ENCODE peak calls at places on chromosomes 3 and 15, in nine cellular contexts. H is transverse colon, Y is HL-60, D is HCT116, X is GM23338, W is H1, E is stomach, V is upper lobe of left lung, Q is esophagus muscularis mucosa. O is an unnamed sample.

GRCh38 chr3:30720586-30721313 is 114.3 kb downstream of the TGFBR2 start:
- DNase-seq in E (no peak), W (no peak), Y (no peak), D (peak), Q (no peak), V (no peak), X (no peak), H (no peak), O (no peak)

GRCh38 chr3:21645121-21645897 is 105.7 kb downstream of the ZNF385D start:
- DNase-seq in X (no peak), Y (no peak), W (no peak), E (peak), H (no peak), D (no peak), Q (no peak), V (no peak), O (no peak)

GRCh38 chr3:160842021-160843005 is 86.3 kb downstream of the PPM1L start:
- DNase-seq in D (no peak), X (no peak), V (no peak), W (no peak), H (no peak), Q (no peak), Y (no peak), E (no peak), O (no peak)

GRCh38 chr3:169244119-169244864 is 419.2 kb downstream of the MECOM start:
- DNase-seq in Y (no peak), X (peak), E (no peak), W (no peak), Q (no peak), D (no peak), V (no peak), H (no peak), O (no peak)

GRCh38 chr3:54691230-54691900 is 236.5 kb downstream of the LRTM1 start:
- DNase-seq in W (no peak), D (no peak), V (no peak), Y (no peak), H (no peak), E (no peak), Q (no peak), X (no peak), O (no peak)

GRCh38 chr3:7382293-7383033 is 521.5 kb downstream of the GRM7 start:
- DNase-seq in X (no peak), Q (no peak), D (no peak), E (no peak), Y (no peak), H (no peak), V (no peak), W (no peak), O (no peak)

GRCh38 chr3:121072128-121072527 is 164.1 kb downstream of the STXBP5L start:
- DNase-seq in W (no peak), V (no peak), X (no peak), Q (no peak), E (no peak), H (no peak), D (no peak), Y (no peak), O (no peak)

GRCh38 chr15:25238716-25239470 is 199.9 kb downstream of the UBE3A start:
- DNase-seq in Y (no peak), D (no peak), E (no peak), W (no peak), V (no peak), Q (no peak), H (no peak), X (no peak), O (peak)

GRCh38 chr3:159788291-159788690 is 200.3 kb upstream of the IL12A start:
- DNase-seq in Q (no peak), Y (no peak), W (no peak), D (no peak), E (no peak), V (no peak), H (no peak), X (no peak), O (no peak)

GRCh38 chr15:77546870-77547269 is 85.8 kb downstream of the LINGO1 start:
- DNase-seq in E (no peak), Y (no peak), W (no peak), D (no peak), V (no peak), Q (no peak), X (no peak), H (no peak), O (no peak)

GRCh38 chr3:107933450-107933849 is 157.4 kb downstream of the CD47 start:
- DNase-seq in Q (no peak), W (no peak), H (no peak), Y (no peak), X (no peak), D (no peak), E (no peak), V (no peak), O (no peak)

GRCh38 chr3:107928084-107928445 is 162.8 kb downstream of the CD47 start:
- DNase-seq in W (no peak), V (no peak), E (no peak), Y (peak), Q (no peak), H (peak), D (no peak), X (peak), O (no peak)

DNA sequence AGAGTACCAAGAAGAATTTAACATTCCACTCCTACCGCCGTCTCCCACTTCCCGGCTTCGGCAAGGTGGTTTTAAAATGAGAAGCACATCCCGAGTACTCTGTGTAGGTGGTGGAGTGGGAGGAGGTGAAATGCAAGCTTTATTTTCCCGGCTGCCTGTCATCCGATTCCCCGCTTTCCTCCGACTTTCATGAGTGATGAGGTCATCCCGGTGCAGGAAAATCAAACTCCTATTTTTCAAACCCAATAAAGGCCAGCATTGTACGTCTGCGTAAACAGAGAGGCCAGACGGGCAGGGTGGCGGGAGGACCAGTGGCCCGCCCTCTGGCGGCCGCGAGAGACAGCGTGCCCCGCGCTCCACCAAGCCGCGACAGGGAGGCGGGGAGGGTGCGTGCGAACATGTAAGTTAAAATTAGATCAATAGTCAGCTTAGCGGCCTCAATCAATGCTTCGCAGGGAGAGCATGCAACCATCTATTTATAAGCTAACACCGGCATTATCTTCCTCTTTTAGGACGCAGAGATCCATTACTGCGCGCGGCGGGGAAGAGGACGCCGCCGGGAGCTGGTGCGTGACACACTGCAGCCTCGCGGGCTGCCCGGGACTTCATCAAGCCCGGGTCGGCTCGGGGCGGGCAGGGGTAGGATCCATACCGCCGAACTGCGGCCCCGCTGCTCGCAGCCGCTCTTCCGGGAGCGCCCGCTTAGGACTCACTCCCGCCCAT is 163.3 kb downstream of the CD47 start:
- DNase-seq in E (peak), H (peak), D (peak), V (peak), Q (no peak), X (peak), Y (peak), W (peak), O (peak)
- TF ChIP-seq POLR2AphosphoS5 in E (no peak), H (no peak), D (no peak), V (no peak), Q (peak), X (no peak), Y (peak), W (no peak), O (no peak)

DNA sequence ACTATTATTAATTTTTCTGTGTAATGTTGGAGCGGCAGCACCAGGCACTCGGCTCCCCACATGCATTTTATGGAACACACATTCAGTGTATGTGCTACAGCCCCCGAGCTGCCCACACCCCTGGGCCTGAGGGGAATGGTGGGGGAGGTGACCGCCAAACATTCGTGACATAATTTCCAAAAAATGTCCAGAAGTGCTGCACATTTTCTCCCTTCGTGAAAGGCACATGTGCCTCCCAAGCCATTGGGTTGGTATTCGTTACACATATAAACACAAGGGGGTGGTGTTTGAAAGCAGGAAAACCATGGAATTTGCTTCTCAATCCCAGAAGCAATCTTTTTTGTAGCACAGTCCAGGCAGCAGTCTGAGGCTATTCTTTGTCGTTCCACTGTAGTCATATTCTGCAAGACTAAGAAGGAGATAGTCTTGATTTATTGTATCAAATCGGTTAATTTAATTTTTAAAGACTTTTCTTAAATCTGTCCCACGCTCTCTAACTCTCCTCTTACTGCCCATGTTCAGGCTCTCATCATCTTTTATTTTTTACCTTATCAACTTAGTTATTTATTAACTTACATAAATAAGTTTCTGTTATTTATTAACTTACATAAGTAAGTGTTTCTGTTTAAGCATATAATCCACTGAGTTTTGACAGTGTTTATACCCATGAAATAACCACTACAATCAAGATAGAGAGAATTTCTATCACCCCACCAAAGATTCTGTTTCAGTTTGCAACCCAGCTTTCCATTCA is 39.2 kb upstream of the POLR2M start:
- DNase-seq in H (no peak), Q (peak), V (peak), Y (no peak), D (no peak), E (no peak), X (peak), W (no peak), O (no peak)
- H3K4me3 ChIP-seq in H (no peak), Q (no peak), V (no peak), Y (no peak), D (no peak), E (no peak), X (no peak), W (no peak), O (no peak)

GRCh38 chr15:92881570-92881837 is 18.6 kb upstream of the CHD2 start:
- DNase-seq in X (no peak), Y (no peak), W (no peak), Q (no peak), V (no peak), E (no peak), H (no peak), D (no peak), O (no peak)

GRCh38 chr15:92882697-92883642 is 17.2 kb upstream of the CHD2 start:
- DNase-seq in X (no peak), H (no peak), Q (no peak), D (no peak), E (no peak), Y (no peak), W (no peak), V (peak), O (no peak)

GRCh38 chr15:92880796-92881569 is 19.1 kb upstream of the CHD2 start:
- DNase-seq in Q (no peak), V (no peak), X (no peak), D (no peak), Y (no peak), H (no peak), E (no peak), W (no peak), O (no peak)

GRCh38 chr15:92883643-92884458 is 16.3 kb upstream of the CHD2 start:
- DNase-seq in D (no peak), X (peak), Y (no peak), V (no peak), W (no peak), H (no peak), Q (no peak), E (no peak), O (no peak)

GRCh38 chr15:92881838-92882696 is 18.1 kb upstream of the CHD2 start:
- DNase-seq in Q (peak), Y (peak), H (peak), E (peak), W (peak), X (peak), V (peak), D (peak), O (peak)
- TF ChIP-seq POLR2AphosphoS5 in Q (peak), Y (peak), H (peak), E (peak), W (peak), X (peak), V (peak), D (peak), O (peak)

GRCh38 chr15:31237042-31237324 is 89.7 kb upstream of the KLF13 start:
- DNase-seq in W (no peak), D (no peak), V (no peak), Q (no peak), E (no peak), H (no peak), X (no peak), Y (no peak), O (no peak)
- H3K4me3 ChIP-seq in W (no peak), D (no peak), V (no peak), Q (no peak), E (no peak), H (no peak), X (no peak), Y (no peak), O (no peak)

DNA sequence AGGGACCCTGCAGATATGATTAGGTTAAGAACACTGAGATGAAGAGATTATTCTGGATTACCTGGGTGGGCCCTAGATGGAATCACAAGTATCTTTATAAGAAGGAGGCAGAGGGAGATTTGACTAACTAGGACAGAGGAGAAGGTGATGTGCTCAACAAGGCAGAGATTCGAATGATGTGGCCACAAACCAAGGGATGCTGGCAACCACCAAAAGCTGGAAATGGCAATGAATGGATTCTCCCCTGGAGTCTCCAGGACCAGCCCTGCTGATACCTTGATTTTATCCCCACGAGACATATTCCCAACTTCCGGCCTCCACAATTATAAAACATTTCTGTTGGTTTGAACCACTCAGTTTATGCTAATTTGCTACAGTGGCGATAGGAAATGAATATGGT is 42.9 kb downstream of the RGMA start:
- DNase-seq in Q (no peak), X (no peak), V (no peak), Y (no peak), E (no peak), D (no peak), W (no peak), H (no peak), O (no peak)
- TF ChIP-seq POLR2AphosphoS5 in Q (no peak), X (no peak), V (no peak), Y (no peak), E (no peak), D (no peak), W (no peak), H (no peak), O (no peak)

GRCh38 chr3:147409143-147410121 is at the start of gene ZIC1:
- DNase-seq in X (peak), W (no peak), E (no peak), Y (no peak), D (no peak), V (peak), H (no peak), Q (no peak), O (no peak)

GRCh38 chr3:147410126-147410517 is 957 bp downstream of the ZIC1 start:
- DNase-seq in D (no peak), Q (no peak), H (no peak), X (peak), Y (no peak), E (no peak), W (no peak), V (peak), O (no peak)

GRCh38 chr3:147411235-147411607 is 2.1 kb downstream of the ZIC1 start:
- DNase-seq in D (no peak), E (no peak), Y (no peak), Q (peak), X (peak), H (no peak), W (no peak), V (peak), O (no peak)

GRCh38 chr3:147411777-147412176 is 2.6 kb downstream of the ZIC1 start:
- DNase-seq in Y (no peak), H (no peak), X (peak), W (peak), Q (no peak), V (no peak), D (no peak), E (no peak), O (no peak)

GRCh38 chr3:147410518-147411234 is 1.5 kb downstream of the ZIC1 start:
- DNase-seq in W (peak), H (no peak), Q (peak), D (no peak), Y (no peak), E (no peak), V (no peak), X (peak), O (no peak)
- H3K4me3 ChIP-seq in W (peak), H (no peak), Q (peak), D (no peak), Y (no peak), E (peak), V (no peak), X (peak), O (peak)

GRCh38 chr15:99137111-99137546 is 32.2 kb downstream of the SYNM start:
- DNase-seq in E (no peak), W (no peak), H (no peak), X (no peak), Q (no peak), D (no peak), V (no peak), Y (no peak), O (no peak)
- TF ChIP-seq POLR2AphosphoS5 in E (no peak), W (no peak), H (peak), X (no peak), Q (peak), D (no peak), V (no peak), Y (no peak), O (no peak)

DNA sequence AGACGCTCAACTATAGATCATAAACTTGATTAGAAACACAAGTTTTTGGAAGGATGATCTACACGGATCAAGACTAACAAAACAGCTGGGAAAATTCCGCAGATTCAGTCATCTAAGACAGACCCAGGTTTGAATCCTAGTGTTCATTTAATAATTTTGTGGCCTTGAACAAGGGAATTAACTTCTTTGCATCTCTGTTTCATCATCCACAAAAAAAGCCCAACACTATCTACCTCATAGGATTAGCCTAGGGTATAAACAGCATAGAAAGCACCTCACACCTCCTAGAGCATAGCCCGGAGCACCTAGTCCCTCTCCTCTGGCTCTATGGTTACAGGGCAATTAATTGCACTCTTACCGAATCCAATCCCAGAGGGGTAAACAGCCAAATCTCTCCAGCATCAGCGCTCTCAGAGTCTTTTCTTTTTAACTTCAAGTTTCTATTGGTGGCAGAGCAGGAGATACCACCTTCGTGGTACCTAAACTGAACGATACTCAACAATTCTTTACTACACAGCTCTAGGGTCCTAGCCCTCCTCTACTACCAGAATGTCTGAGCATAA is 3.5 kb downstream of the TBL1XR1 start:
- DNase-seq in H (no peak), Y (no peak), D (no peak), Q (no peak), W (no peak), E (no peak), X (no peak), V (no peak), O (no peak)
- H3K4me3 ChIP-seq in H (no peak), Y (no peak), D (no peak), Q (peak), W (no peak), E (no peak), X (peak), V (no peak), O (no peak)

DNA sequence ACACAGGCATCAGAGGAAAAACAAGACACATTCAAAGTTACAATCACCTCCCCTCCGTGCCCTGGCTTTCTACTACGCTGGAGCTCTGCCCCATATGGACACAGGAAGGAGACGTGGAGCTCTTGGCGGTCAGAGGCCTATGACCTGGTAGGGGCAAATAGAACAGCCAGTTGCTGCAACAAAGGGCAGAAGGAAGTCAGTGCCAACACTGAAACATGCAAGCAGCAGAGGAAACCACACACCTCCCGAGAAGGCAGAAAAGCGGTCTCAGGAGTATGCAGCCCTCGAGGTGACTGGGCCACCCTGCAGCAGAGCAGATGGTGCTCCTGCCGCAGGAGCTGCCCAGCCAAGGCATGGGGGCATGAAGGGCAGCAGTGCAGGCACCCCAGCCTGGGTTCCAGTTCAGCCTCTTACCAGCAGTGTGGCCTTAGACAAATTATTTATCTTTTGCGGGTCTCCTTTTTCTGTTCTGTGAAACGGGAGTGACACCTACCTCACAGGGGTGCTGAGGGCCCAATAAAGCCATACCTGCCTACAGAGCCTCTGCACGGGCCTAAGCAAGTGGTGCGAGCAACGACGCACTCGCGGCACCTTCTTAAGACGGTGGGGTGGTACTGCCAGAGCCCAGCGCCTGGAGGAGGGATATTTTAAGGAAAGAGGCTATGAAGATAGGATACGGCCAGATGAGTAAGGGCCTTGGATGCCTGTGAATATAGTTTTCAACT is 8.6 kb downstream of the ZXDC start:
- DNase-seq in V (no peak), E (no peak), W (no peak), D (no peak), X (no peak), Y (peak), Q (no peak), H (no peak), O (peak)
- TF ChIP-seq POLR2AphosphoS5 in V (no peak), E (no peak), W (no peak), D (no peak), X (no peak), Y (no peak), Q (no peak), H (no peak), O (no peak)

GRCh38 chr15:31473384-31474058 is 146.9 kb downstream of the KLF13 start:
- DNase-seq in E (peak), Q (no peak), X (no peak), H (no peak), D (no peak), W (no peak), V (no peak), Y (no peak), O (peak)
- H3K4me3 ChIP-seq in E (no peak), Q (no peak), X (no peak), H (no peak), D (no peak), W (no peak), V (no peak), Y (no peak), O (no peak)